ENCODE peak calls at places on chromosomes 4 and X, in seven cellular contexts. S is cardiac fibroblast, F is HFF-Myc, G is neural crest cell, K is left lung, H is fibroblast of pulmonary artery, T is psoas muscle. X is an unnamed sample.

GRCh38 chrX:13837290-13837745 is 20.4 kb upstream of the GPM6B start:
- DNase-seq in T (no peak), G (peak), S (no peak), H (no peak), K (no peak), F (no peak), X (no peak)

GRCh38 chrX:1164322-1165288 is 47.8 kb downstream of the CRLF2 start:
- DNase-seq in T (no peak), S (peak), K (no peak), G (peak), F (no peak), H (peak), X (no peak)

GRCh38 chr4:129429566-129430339 is 333.8 kb downstream of the C4orf33 start:
- DNase-seq in G (no peak), K (no peak), H (no peak), S (no peak), T (no peak), F (no peak), X (no peak)

GRCh38 chrX:132622130-132622529 is 133.3 kb upstream of the MBNL3 start:
- DNase-seq in H (peak), T (no peak), G (no peak), K (no peak), S (peak), F (no peak), X (no peak)

GRCh38 chr4:92447265-92447905 is 143.6 kb downstream of the GRID2 start:
- DNase-seq in T (no peak), K (no peak), S (no peak), G (no peak), H (peak), F (no peak), X (no peak)

GRCh38 chr4:89531932-89532640 is 224.5 kb upstream of the GPRIN3 start:
- DNase-seq in S (no peak), H (no peak), G (no peak), F (no peak), K (no peak), T (no peak), X (no peak)

GRCh38 chrX:110258552-110258951 is 59.3 kb downstream of the AMMECR1 start:
- DNase-seq in F (no peak), G (no peak), T (no peak), S (peak), H (peak), K (no peak), X (no peak)

GRCh38 chr4:73853246-73853704 is at the start of gene PF4V1:
- DNase-seq in G (no peak), F (no peak), T (peak), S (no peak), K (no peak), H (no peak), X (no peak)

GRCh38 chr4:1172971-1173757 is 781 bp upstream of the SPON2 start:
- DNase-seq in T (peak), S (no peak), H (peak), G (no peak), K (no peak), F (no peak), X (no peak)

GRCh38 chr4:109977854-109978501 is 65.3 kb downstream of the EGF start:
- DNase-seq in S (peak), T (no peak), G (no peak), H (peak), K (no peak), F (no peak), X (no peak)

GRCh38 chrX:15785176-15785735 is 5.0 kb upstream of the ZRSR2 start:
- DNase-seq in G (no peak), T (no peak), H (no peak), S (no peak), K (no peak), F (no peak), X (no peak)

GRCh38 chrX:24979081-24979480 is 36.7 kb downstream of the ARX start:
- DNase-seq in G (no peak), S (no peak), F (no peak), H (no peak), T (no peak), K (no peak), X (no peak)

GRCh38 chr4:163554870-163555465 is 60.5 kb downstream of the TMA16 start:
- DNase-seq in H (peak), G (no peak), F (no peak), T (no peak), K (no peak), S (peak), X (no peak)

GRCh38 chr4:10672379-10672778 is 12.2 kb downstream of the CLNK start:
- DNase-seq in K (no peak), F (no peak), T (no peak), S (no peak), G (no peak), H (no peak), X (no peak)

GRCh38 chrX:56798866-56799864 is 70.1 kb downstream of the NBDY start:
- DNase-seq in T (peak), H (no peak), G (no peak), F (no peak), K (peak), S (no peak), X (peak)

GRCh38 chrX:45794323-45794994 is 593.8 kb upstream of the DIPK2B start:
- DNase-seq in H (no peak), G (no peak), T (no peak), K (no peak), S (no peak), F (no peak), X (no peak)

GRCh38 chr4:177612684-177613083 is 170.4 kb upstream of the AGA start:
- DNase-seq in K (no peak), H (no peak), G (no peak), F (no peak), S (no peak), T (no peak), X (no peak)

GRCh38 chr4:74499986-74500781 is 55.2 kb downstream of the AREG start:
- DNase-seq in K (no peak), F (no peak), S (peak), G (no peak), T (no peak), H (no peak), X (no peak)

GRCh38 chrX:151743651-151744470 is 9.3 kb downstream of the CNGA2 start:
- DNase-seq in H (no peak), F (no peak), S (no peak), K (no peak), T (no peak), G (no peak), X (no peak)

GRCh38 chr4:170700064-170700463 is 610.3 kb upstream of the AADAT start:
- DNase-seq in T (no peak), S (no peak), H (no peak), F (no peak), G (no peak), K (no peak), X (no peak)

GRCh38 chrX:57138674-57139073 is 1.5 kb upstream of the SPIN2A start:
- DNase-seq in H (no peak), F (no peak), G (no peak), K (no peak), S (no peak), T (no peak), X (no peak)

GRCh38 chr4:169621754-169622481 is 1.5 kb downstream of the CLCN3 start:
- DNase-seq in H (peak), F (no peak), T (no peak), G (no peak), K (no peak), S (peak), X (no peak)

GRCh38 chr4:59598233-59598618 is 1601.9 kb upstream of the ADGRL3 start:
- DNase-seq in G (no peak), T (no peak), H (no peak), F (no peak), S (no peak), K (peak), X (no peak)

GRCh38 chrX:70969635-70970481 is 39.0 kb upstream of the SLC7A3 start:
- DNase-seq in K (no peak), S (no peak), T (no peak), G (no peak), H (no peak), F (no peak), X (no peak)
- TF ChIP-seq CTCF in K (no peak), S (no peak), T (no peak), G (no peak), H (no peak), F (no peak), X (no peak)

GRCh38 chr4:17884063-17884462 is 73.3 kb downstream of the NCAPG start:
- DNase-seq in S (peak), H (no peak), G (no peak), T (no peak), K (no peak), F (peak), X (no peak)
- TF ChIP-seq CTCF in S (no peak), H (no peak), G (no peak), T (no peak), K (no peak), F (no peak), X (no peak)

DNA sequence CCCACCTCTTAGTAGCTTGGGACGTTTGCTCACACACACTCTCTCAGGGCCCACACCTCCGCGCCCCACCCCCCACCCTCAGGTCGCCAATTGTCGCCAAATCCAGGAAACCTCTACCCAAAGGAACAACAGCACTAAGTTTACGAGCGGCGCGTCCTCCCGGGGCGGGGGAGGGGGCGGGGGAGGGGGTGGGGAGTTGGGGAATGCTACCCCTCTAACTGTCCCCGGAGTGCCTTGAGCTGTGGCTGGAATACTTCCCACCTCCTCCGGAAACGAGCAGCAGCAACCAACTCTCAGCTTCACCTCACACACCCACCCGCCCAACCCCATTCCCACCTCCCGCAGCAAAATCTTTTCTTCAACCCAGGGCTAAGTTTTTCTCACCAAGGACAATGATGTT is 135.6 kb upstream of the ZIC3 start:
- DNase-seq in K (no peak), F (no peak), T (no peak), S (no peak), H (no peak), G (no peak), X (no peak)
- TF ChIP-seq CTCF in K (no peak), F (no peak), T (no peak), S (no peak), H (no peak), G (no peak), X (no peak)

GRCh38 chr4:180741703-180742102 is 1501.5 kb upstream of the TENM3 start:
- DNase-seq in K (no peak), T (no peak), H (no peak), G (no peak), S (no peak), F (no peak), X (no peak)
- TF ChIP-seq CTCF in K (no peak), T (no peak), H (no peak), G (no peak), S (no peak), F (no peak), X (no peak)

DNA sequence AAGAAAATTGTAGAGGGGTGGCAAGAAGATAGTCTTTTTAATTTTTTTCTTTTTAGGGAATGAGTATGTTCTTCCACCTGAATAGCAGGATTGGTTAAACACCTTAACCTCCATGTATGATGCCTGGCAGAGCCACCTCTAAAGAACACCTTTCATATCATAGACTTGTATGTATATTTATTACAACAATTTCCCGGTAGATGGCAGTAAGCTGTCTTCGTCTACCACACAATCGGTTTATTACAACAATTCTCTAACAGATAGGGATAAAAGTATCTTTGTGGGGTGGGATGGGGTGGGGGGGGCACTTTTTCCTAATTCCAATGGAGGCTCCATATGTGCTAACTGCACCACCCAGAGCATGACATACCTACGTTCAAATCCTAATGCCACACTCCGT is 255.5 kb downstream of the LDB2 start:
- DNase-seq in H (no peak), K (no peak), S (peak), T (no peak), G (no peak), F (no peak), X (no peak)
- TF ChIP-seq CTCF in H (peak), K (no peak), S (no peak), T (no peak), G (no peak), F (no peak), X (no peak)

X was measured in mesothelial cell of epicardium.